ENCODE peak calls at places on chromosomes 16 and 17, in seven cellular contexts. I, L, X, Y, V, W and G are unnamed samples.

GRCh38 chr16:70757183-70757582 is 43.8 kb downstream of the VAC14 start:
- DNase-seq in I (no peak), L (no peak), X (no peak), Y (no peak), V (no peak), W (no peak), G (no peak)

GRCh38 chr17:48244121-48244711 is 136.7 kb downstream of the SNX11 start:
- DNase-seq in I (peak; percentile 37), L (no peak), X (peak; percentile 98), Y (peak; percentile 66), V (no peak), W (no peak), G (no peak)

GRCh38 chr16:89598199-89598598 is 15.2 kb upstream of the DPEP1 start:
- DNase-seq in I (peak; percentile 73), L (no peak), X (no peak), Y (no peak), V (no peak), W (no peak), G (peak; percentile 70)

GRCh38 chr16:20175358-20175757 is 101.7 kb upstream of the GPR139 start:
- DNase-seq in I (no peak), L (no peak), X (no peak), Y (no peak), V (no peak), W (no peak), G (no peak)

GRCh38 chr16:68478526-68479249 is 30.4 kb upstream of the SMPD3 start:
- DNase-seq in I (no peak), L (no peak), X (no peak), Y (no peak), V (no peak), W (no peak), G (no peak)

GRCh38 chr16:50697881-50698767 is 4.7 kb downstream of the NOD2 start:
- DNase-seq in I (peak; percentile 59), L (no peak), X (no peak), Y (peak; percentile 66), V (no peak), W (no peak), G (no peak)

GRCh38 chr16:78240459-78241222 is 141.2 kb downstream of the WWOX start:
- DNase-seq in I (no peak), L (peak; percentile 59), X (peak; percentile 61), Y (peak; percentile 46), V (no peak), W (no peak), G (no peak)

GRCh38 chr17:80468222-80468621 is 8.2 kb downstream of the NPTX1 start:
- DNase-seq in I (no peak), L (no peak), X (no peak), Y (no peak), V (no peak), W (no peak), G (no peak)

GRCh38 chr17:60077672-60078519 is 825 bp downstream of the HEATR6 start:
- DNase-seq in I (no peak), L (no peak), X (no peak), Y (peak; percentile 7), V (no peak), W (no peak), G (peak; percentile 45)

GRCh38 chr17:34071891-34072420 is 183.1 kb upstream of the CCL2 start:
- DNase-seq in I (no peak), L (no peak), X (no peak), Y (no peak), V (no peak), W (no peak), G (no peak)

GRCh38 chr16:68040506-68041288 is 17.6 kb downstream of the DUS2 start:
- DNase-seq in I (peak; percentile 67), L (peak; percentile 86), X (peak; percentile 60), Y (peak; percentile 51), V (peak; percentile 84), W (peak; percentile 84), G (peak; percentile 79)

GRCh38 chr17:57337390-57337789 is 81.1 kb downstream of the MSI2 start:
- DNase-seq in I (no peak), L (no peak), X (no peak), Y (no peak), V (no peak), W (peak; percentile 56), G (no peak)

GRCh38 chr17:17872468-17873345 is 35.9 kb upstream of the SREBF1 start:
- DNase-seq in I (no peak), L (no peak), X (peak; percentile 66), Y (no peak), V (no peak), W (no peak), G (no peak)

GRCh38 chr17:37233001-37233400 is 142.8 kb upstream of the C17orf78 start:
- DNase-seq in I (no peak), L (no peak), X (no peak), Y (no peak), V (no peak), W (no peak), G (no peak)

GRCh38 chr17:80290199-80290598 is 29.5 kb downstream of the RNF213 start:
- DNase-seq in I (no peak), L (no peak), X (no peak), Y (no peak), V (no peak), W (no peak), G (no peak)

GRCh38 chr16:85350973-85351372 is 238.7 kb upstream of the CIBAR2 start:
- DNase-seq in I (peak; percentile 66), L (peak; percentile 94), X (peak; percentile 97), Y (peak; percentile 94), V (peak; percentile 85), W (peak; percentile 78), G (peak; percentile 99)

GRCh38 chr17:21358682-21359482 is 17.3 kb upstream of the KCNJ12 start:
- DNase-seq in I (no peak), L (no peak), X (no peak), Y (no peak), V (no peak), W (peak; percentile 29), G (peak; percentile 30)

GRCh38 chr17:10026786-10027046 is 121.6 kb upstream of the RCVRN start:
- DNase-seq in I (no peak), L (no peak), X (no peak), Y (no peak), V (no peak), W (no peak), G (no peak)
- H3K4me3 ChIP-seq in I (no peak overlapping the region), L (no peak overlapping the region), X (no peak overlapping the region), Y (no peak overlapping the region), V (no peak overlapping the region), W (no peak overlapping the region), G (no peak overlapping the region)

DNA sequence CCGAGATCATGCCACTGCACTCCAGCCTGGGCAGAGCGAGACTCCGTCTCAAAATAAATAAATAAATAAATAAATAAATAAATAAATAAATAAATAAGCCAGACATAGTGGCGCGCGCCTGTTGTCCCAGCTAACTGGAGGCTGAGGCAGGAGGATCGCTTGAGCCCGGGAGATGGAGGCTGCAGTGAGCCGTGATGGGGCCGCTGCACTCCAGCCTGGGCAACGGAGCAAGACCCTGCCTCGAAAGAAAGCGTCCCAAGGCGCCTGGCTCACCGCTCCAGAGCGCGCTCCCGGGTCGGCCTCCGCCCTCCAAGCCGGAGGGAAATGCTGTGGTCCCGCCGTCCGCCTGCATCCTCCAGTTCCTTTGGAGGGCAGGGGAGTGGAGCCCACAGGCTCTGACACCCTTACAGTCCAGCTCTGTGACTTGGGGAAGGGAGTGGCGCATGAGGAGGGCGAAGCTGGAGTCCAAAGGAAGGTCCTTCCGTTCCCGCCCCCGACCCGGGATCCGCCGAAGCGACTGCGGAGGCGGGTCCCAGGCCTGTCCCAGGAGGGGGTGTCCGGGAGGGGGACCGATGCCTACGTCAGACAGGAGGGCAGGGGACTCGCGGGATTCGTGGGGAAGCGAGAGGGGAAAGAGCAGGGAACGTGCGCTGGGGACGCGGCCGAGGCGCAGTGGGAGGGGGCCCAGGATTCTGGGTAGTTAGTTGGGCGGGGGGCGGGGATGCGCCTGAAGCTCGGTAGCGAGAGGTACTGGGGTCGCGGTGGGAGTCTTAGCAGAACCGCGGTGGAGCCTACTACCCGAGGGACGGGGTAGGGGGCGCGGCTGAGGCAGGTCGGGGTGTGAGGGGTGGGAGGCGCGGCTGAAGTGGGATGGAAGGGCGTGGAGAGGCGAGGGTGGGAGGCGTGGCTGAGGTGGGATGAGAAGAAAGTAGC is 8.4 kb upstream of the TRPV2 start:
- DNase-seq in I (no peak), L (no peak), X (peak; percentile 39), Y (no peak), V (peak; percentile 60), W (peak; percentile 68), G (peak; percentile 45)
- H3K4me3 ChIP-seq in I (peak overlapping the region; percentile 59), L (peak overlapping the region; percentile 30), X (peak overlapping the region; percentile 68), Y (no peak overlapping the region), V (peak overlapping the region; percentile 53), W (peak overlapping the region; percentile 69), G (peak overlapping the region; percentile 68)

DNA sequence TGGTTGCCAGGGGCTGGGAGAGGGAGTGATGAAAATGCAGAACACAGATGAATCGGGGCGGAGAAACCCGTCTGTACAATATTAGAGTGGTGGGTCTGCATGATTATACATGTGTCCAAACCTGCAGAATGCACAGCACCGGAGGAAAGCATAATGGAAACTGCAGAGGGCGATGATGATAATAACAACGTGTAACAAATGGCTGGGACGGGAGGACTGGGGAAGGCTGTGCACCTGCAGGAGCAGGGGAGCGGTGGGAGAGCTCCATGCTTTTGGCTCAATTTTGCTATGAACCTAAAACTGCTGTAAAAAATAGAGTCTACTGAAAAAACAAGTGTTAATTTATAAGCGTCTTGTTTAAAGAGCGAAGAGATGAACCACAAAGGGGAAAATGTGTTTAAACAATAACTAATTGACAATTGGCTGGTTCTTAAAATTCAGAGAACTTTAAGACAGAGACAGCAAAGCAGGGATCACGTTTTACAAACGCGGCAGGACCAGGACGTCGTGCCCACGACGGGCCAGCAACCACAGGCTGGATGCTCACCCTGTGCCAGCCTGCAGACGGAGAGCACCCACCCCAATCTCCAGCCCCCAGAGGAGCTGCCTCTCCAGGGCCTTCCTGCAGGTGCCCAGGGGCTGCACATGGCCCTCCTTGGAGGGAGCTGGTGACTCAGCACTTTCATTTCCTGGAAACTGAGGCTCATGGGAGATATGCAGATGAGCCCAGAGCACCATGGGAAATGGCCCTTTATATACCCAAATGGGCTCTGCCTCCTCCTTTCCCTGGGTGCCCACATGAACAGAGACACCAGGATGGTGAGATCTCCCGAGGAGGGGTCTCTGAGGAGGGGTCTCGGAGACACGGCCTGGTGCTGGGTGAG is at the start of gene TEX19:
- DNase-seq in I (no peak), L (no peak), X (peak; percentile 35), Y (no peak), V (no peak), W (no peak), G (no peak)
- H3K4me3 ChIP-seq in I (no peak within 1 kb of the TSS), L (no peak within 1 kb of the TSS), X (no peak within 1 kb of the TSS), Y (no peak within 1 kb of the TSS), V (no peak within 1 kb of the TSS), W (no peak within 1 kb of the TSS), G (no peak within 1 kb of the TSS)

GRCh38 chr16:4339909-4340308 is 11.2 kb downstream of the PAM16 start:
- DNase-seq in I (no peak), L (no peak), X (no peak), Y (no peak), V (peak; percentile 81), W (peak; percentile 70), G (no peak)
- H3K4me3 ChIP-seq in I (no peak overlapping the region), L (no peak overlapping the region), X (no peak overlapping the region), Y (no peak overlapping the region), V (no peak overlapping the region), W (no peak overlapping the region), G (no peak overlapping the region)

GRCh38 chr17:41801374-41802062 is 10.2 kb downstream of the P3H4 start:
- DNase-seq in I (peak; percentile 64), L (peak; percentile 84), X (peak; percentile 94), Y (peak; percentile 73), V (peak; percentile 91), W (peak; percentile 85), G (peak; percentile 88)
- H3K4me3 ChIP-seq in I (no peak overlapping the region), L (no peak overlapping the region), X (peak overlapping the region; percentile 52), Y (no peak overlapping the region), V (no peak overlapping the region), W (peak overlapping the region; percentile 22), G (no peak overlapping the region)